ENCODE peak calls at places on chromosomes 3 and 15, in four cellular contexts. One of them, this sample, is unnamed.
A peak's percentile ranks its signal among the peaks of the same experiment; 100 is the strongest.

GRCh38 chr15:92617197-92618037 is 38.2 kb downstream of the FAM174B start:
- DNase-seq in cardiac muscle cell: peak; percentile 48
- DNase-seq in H9: no peak
- DNase-seq in OCI-LY7: no peak
- DNase-seq in this sample: no peak

GRCh38 chr3:157794771-157795170 is 291.6 kb upstream of the VEPH1 start:
- DNase-seq in H9: no peak
- DNase-seq in OCI-LY7: no peak
- DNase-seq in cardiac muscle cell: no peak
- DNase-seq in this sample: no peak

GRCh38 chr15:72380743-72381142 is 4.9 kb upstream of the HEXA start:
- DNase-seq in cardiac muscle cell: no peak
- DNase-seq in H9: no peak
- DNase-seq in OCI-LY7: no peak
- DNase-seq in this sample: no peak

GRCh38 chr15:43516185-43516584 is 1.2 kb upstream of the MAP1A start:
- DNase-seq in H9: no peak
- DNase-seq in OCI-LY7: no peak
- DNase-seq in cardiac muscle cell: no peak
- DNase-seq in this sample: no peak

GRCh38 chr15:25378501-25378901 is 60.3 kb downstream of the UBE3A start:
- DNase-seq in H9: no peak
- DNase-seq in cardiac muscle cell: no peak
- DNase-seq in OCI-LY7: no peak
- DNase-seq in this sample: no peak

GRCh38 chr15:70768247-70768883 is 5.0 kb upstream of the UACA start:
- DNase-seq in OCI-LY7: no peak
- DNase-seq in H9: no peak
- DNase-seq in cardiac muscle cell: peak; percentile 44
- DNase-seq in this sample: peak; percentile 22

GRCh38 chr15:45921376-45921775 is 286.5 kb downstream of the SQOR start:
- DNase-seq in OCI-LY7: no peak
- DNase-seq in cardiac muscle cell: no peak
- DNase-seq in H9: no peak
- DNase-seq in this sample: no peak

GRCh38 chr3:16300282-16300681 is 35.3 kb downstream of the OXNAD1 start:
- DNase-seq in H9: no peak
- DNase-seq in cardiac muscle cell: no peak
- DNase-seq in OCI-LY7: no peak
- DNase-seq in this sample: no peak

GRCh38 chr3:171838218-171838720 is 4.9 kb upstream of the TMEM212 start:
- DNase-seq in H9: no peak
- DNase-seq in OCI-LY7: no peak
- DNase-seq in cardiac muscle cell: peak; percentile 30
- DNase-seq in this sample: no peak

GRCh38 chr3:30890907-30891306 is 3.6 kb downstream of the GADL1 start:
- DNase-seq in H9: no peak
- DNase-seq in OCI-LY7: no peak
- DNase-seq in cardiac muscle cell: no peak
- DNase-seq in this sample: no peak

GRCh38 chr15:52228928-52229327 is 37.7 kb upstream of the GNB5 start:
- DNase-seq in H9: peak; percentile 81
- DNase-seq in cardiac muscle cell: no peak
- DNase-seq in OCI-LY7: peak; percentile 93
- DNase-seq in this sample: peak; percentile 52

GRCh38 chr3:8900065-8900464 is 63.2 kb downstream of the RAD18 start:
- DNase-seq in OCI-LY7: no peak
- DNase-seq in cardiac muscle cell: peak; percentile 52
- DNase-seq in H9: no peak
- DNase-seq in this sample: no peak

GRCh38 chr3:13223574-13224237 is 150.5 kb upstream of the IQSEC1 start:
- DNase-seq in cardiac muscle cell: no peak
- DNase-seq in H9: no peak
- DNase-seq in OCI-LY7: no peak
- DNase-seq in this sample: no peak

GRCh38 chr3:191399918-191400317 is 61.0 kb upstream of the PYDC2 start:
- DNase-seq in OCI-LY7: no peak
- DNase-seq in H9: no peak
- DNase-seq in cardiac muscle cell: no peak
- DNase-seq in this sample: no peak

GRCh38 chr3:15405448-15406050 is 21.8 kb downstream of the METTL6 start:
- DNase-seq in cardiac muscle cell: peak; percentile 57
- DNase-seq in H9: no peak
- DNase-seq in OCI-LY7: peak; percentile 82
- DNase-seq in this sample: peak; percentile 58

GRCh38 chr3:98670020-98670419 is 76.6 kb upstream of the CPOX start:
- DNase-seq in cardiac muscle cell: no peak
- DNase-seq in H9: no peak
- DNase-seq in OCI-LY7: no peak
- DNase-seq in this sample: no peak

GRCh38 chr3:172246107-172246870 is 202.0 kb downstream of the GHSR start:
- DNase-seq in OCI-LY7: no peak
- DNase-seq in H9: no peak
- DNase-seq in cardiac muscle cell: no peak
- DNase-seq in this sample: no peak

GRCh38 chr3:126441256-126441880 is 34.3 kb downstream of the ZXDC start:
- DNase-seq in cardiac muscle cell: no peak
- DNase-seq in H9: peak; percentile 26
- DNase-seq in OCI-LY7: no peak
- DNase-seq in this sample: no peak

GRCh38 chr3:17639257-17639656 is 103.2 kb downstream of the TBC1D5 start:
- DNase-seq in cardiac muscle cell: no peak
- DNase-seq in H9: no peak
- DNase-seq in OCI-LY7: no peak
- DNase-seq in this sample: no peak

GRCh38 chr3:157453824-157454223 is 17.2 kb downstream of the PTX3 start:
- DNase-seq in cardiac muscle cell: no peak
- DNase-seq in H9: no peak
- DNase-seq in OCI-LY7: no peak
- DNase-seq in this sample: no peak

GRCh38 chr3:193831495-193832455 is 238.8 kb downstream of the OPA1 start:
- DNase-seq in H9: no peak
- DNase-seq in OCI-LY7: peak; percentile 19
- DNase-seq in cardiac muscle cell: no peak
- DNase-seq in this sample: peak; percentile 60

GRCh38 chr3:144045766-144046165 is 74.1 kb downstream of the DIPK2A start:
- DNase-seq in OCI-LY7: no peak
- DNase-seq in H9: no peak
- DNase-seq in cardiac muscle cell: no peak
- DNase-seq in this sample: no peak

GRCh38 chr3:121957674-121958419 is 63.6 kb downstream of the SLC15A2 start:
- DNase-seq in OCI-LY7: no peak
- DNase-seq in H9: no peak
- DNase-seq in cardiac muscle cell: no peak
- DNase-seq in this sample: no peak

GRCh38 chr15:89428246-89428645 is 68.1 kb downstream of the RHCG start:
- DNase-seq in cardiac muscle cell: no peak
- DNase-seq in OCI-LY7: no peak
- DNase-seq in H9: no peak
- DNase-seq in this sample: no peak

GRCh38 chr15:89419370-89419984 is 76.9 kb downstream of the RHCG start:
- DNase-seq in H9: peak; percentile 86
- DNase-seq in OCI-LY7: peak; percentile 14
- DNase-seq in cardiac muscle cell: peak; percentile 87
- DNase-seq in this sample: no peak

GRCh38 chr15:89426500-89426899 is 69.9 kb downstream of the RHCG start:
- DNase-seq in OCI-LY7: no peak
- DNase-seq in cardiac muscle cell: no peak
- DNase-seq in H9: no peak
- DNase-seq in this sample: no peak

GRCh38 chr15:89421219-89421618 is 75.2 kb downstream of the RHCG start:
- DNase-seq in cardiac muscle cell: no peak
- DNase-seq in OCI-LY7: no peak
- DNase-seq in H9: no peak
- DNase-seq in this sample: no peak

GRCh38 chr15:89423981-89424380 is 72.4 kb downstream of the RHCG start:
- DNase-seq in OCI-LY7: no peak
- DNase-seq in H9: no peak
- DNase-seq in cardiac muscle cell: no peak
- DNase-seq in this sample: no peak
- TF ChIP-seq CTCF in OCI-LY7: peak; percentile 15
- TF ChIP-seq CTCF in H9: peak; percentile 44
- TF ChIP-seq CTCF in cardiac muscle cell: no peak
- TF ChIP-seq CTCF in this sample: no peak

GRCh38 chr3:77086408-77086807 is 46.5 kb downstream of the ROBO2 start:
- DNase-seq in OCI-LY7: no peak
- DNase-seq in H9: no peak
- DNase-seq in cardiac muscle cell: no peak
- DNase-seq in this sample: no peak
- TF ChIP-seq CTCF in OCI-LY7: no peak
- TF ChIP-seq CTCF in H9: no peak
- TF ChIP-seq CTCF in cardiac muscle cell: no peak
- TF ChIP-seq CTCF in this sample: no peak

DNA sequence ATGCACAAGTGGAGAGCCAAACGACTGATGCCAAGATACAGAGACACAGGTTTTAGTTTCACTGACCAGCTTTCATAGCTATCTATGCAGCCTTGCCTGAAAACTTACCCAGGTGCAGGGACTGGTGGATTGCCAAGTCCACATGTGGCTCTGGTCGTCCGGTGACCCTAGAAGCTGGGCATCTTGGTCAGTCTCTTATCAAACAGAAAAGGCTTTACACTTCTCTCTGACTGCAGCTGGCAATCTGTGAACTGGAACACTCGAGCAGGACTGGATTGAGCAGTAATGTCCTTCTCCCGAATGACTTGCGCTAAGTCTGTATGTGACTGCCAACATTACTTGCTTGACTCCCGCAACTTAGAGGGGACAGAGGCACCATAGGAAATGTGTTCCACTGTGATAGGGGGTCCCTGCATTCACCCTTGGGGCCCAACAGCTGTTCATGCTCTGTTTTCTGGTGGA is 63.0 kb upstream of the SIAH2 start:
- DNase-seq in H9: no peak
- DNase-seq in OCI-LY7: no peak
- DNase-seq in cardiac muscle cell: no peak
- DNase-seq in this sample: no peak
- TF ChIP-seq CTCF in H9: no peak
- TF ChIP-seq CTCF in OCI-LY7: no peak
- TF ChIP-seq CTCF in cardiac muscle cell: no peak
- TF ChIP-seq CTCF in this sample: no peak

DNA sequence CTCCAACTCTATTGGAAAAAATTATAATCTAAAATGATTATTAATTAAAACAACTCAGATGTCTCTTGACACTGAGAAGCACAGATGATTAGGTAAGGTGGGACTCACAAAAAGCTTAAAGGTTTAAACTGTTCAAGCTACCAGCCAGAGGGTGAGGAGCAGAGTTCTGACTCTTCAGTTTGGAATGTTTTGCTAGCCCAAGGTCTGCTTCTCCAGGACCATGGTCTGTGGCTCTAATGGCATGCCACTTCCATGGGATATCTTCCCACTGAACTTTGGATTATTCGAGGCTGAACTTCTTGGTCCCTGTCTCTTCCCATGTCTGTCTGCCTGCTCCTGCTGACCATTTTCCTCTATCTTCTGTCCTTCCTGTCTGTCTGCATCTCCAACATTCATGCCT is 49.2 kb downstream of the CACNA2D3 start:
- DNase-seq in cardiac muscle cell: no peak
- DNase-seq in OCI-LY7: no peak
- DNase-seq in H9: no peak
- DNase-seq in this sample: no peak
- TF ChIP-seq CTCF in cardiac muscle cell: no peak
- TF ChIP-seq CTCF in OCI-LY7: no peak
- TF ChIP-seq CTCF in H9: no peak
- TF ChIP-seq CTCF in this sample: no peak

GRCh38 chr3:128307029-128307633 is 153.8 kb downstream of the EEFSEC start:
- DNase-seq in H9: peak; percentile 27
- DNase-seq in OCI-LY7: no peak
- DNase-seq in cardiac muscle cell: peak; percentile 15
- DNase-seq in this sample: no peak
- TF ChIP-seq CTCF in H9: peak; percentile 33
- TF ChIP-seq CTCF in OCI-LY7: no peak
- TF ChIP-seq CTCF in cardiac muscle cell: no peak
- TF ChIP-seq CTCF in this sample: peak; percentile 5

GRCh38 chr15:100129677-100130076 is 212.1 kb downstream of the ADAMTS17 start:
- DNase-seq in OCI-LY7: no peak
- DNase-seq in H9: no peak
- DNase-seq in cardiac muscle cell: no peak
- DNase-seq in this sample: no peak
- TF ChIP-seq CTCF in OCI-LY7: no peak
- TF ChIP-seq CTCF in H9: no peak
- TF ChIP-seq CTCF in cardiac muscle cell: no peak
- TF ChIP-seq CTCF in this sample: no peak

DNA sequence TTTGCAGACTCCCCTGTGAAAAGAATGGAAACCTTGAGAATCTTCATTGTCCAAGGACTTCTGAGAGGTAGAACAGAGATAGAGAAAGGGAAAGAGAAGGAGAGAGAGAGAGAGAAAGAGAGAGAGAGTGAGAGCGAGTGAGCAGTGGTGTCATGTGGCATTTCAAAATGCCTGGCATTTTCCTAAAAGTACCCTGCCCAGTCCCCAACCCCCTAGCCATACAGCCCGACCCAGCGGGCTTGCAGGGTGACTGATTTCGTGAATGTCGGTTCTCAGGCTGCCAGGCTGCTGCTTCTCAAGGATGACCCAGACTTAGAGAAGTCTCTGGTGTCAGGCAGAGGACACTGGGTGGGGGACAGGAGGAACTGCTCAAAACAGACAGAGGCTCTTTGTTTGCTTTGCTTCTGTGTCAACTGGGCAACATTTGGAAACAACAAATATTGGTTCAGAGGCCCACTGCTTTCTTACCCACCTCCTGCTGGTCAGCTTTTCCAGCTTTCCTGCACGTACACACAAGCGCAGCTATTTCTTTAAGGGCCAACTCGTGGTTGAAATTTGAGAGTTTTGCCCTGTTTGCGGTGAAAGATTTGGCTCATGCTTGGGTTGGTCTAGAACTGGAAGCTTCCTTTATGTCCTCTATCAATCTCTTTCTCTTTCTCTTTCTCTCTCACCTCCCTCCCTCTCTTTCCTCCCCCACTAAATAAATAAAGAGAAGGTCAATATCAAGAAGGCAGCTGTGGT is 3.7 kb upstream of the TF start:
- DNase-seq in OCI-LY7: no peak
- DNase-seq in cardiac muscle cell: no peak
- DNase-seq in H9: no peak
- DNase-seq in this sample: no peak
- TF ChIP-seq CTCF in OCI-LY7: no peak
- TF ChIP-seq CTCF in cardiac muscle cell: no peak
- TF ChIP-seq CTCF in H9: no peak
- TF ChIP-seq CTCF in this sample: no peak

GRCh38 chr3:37556789-37557301 is 304.8 kb upstream of the CTDSPL start:
- DNase-seq in cardiac muscle cell: no peak
- DNase-seq in OCI-LY7: no peak
- DNase-seq in H9: no peak
- DNase-seq in this sample: no peak

GRCh38 chr3:37558580-37558979 is 303.1 kb upstream of the CTDSPL start:
- DNase-seq in H9: no peak
- DNase-seq in OCI-LY7: no peak
- DNase-seq in cardiac muscle cell: no peak
- DNase-seq in this sample: no peak

GRCh38 chr3:37559461-37559860 is 302.2 kb upstream of the CTDSPL start:
- DNase-seq in cardiac muscle cell: no peak
- DNase-seq in H9: no peak
- DNase-seq in OCI-LY7: no peak
- DNase-seq in this sample: no peak

GRCh38 chr3:37554364-37554763 is 307.3 kb upstream of the CTDSPL start:
- DNase-seq in OCI-LY7: no peak
- DNase-seq in H9: peak; percentile 67
- DNase-seq in cardiac muscle cell: no peak
- DNase-seq in this sample: no peak
- TF ChIP-seq CTCF in OCI-LY7: peak; percentile 60
- TF ChIP-seq CTCF in H9: peak; percentile 79
- TF ChIP-seq CTCF in cardiac muscle cell: no peak
- TF ChIP-seq CTCF in this sample: no peak

GRCh38 chr15:57306305-57306943 is 69.9 kb upstream of the CGNL1 start:
- DNase-seq in cardiac muscle cell: peak; percentile 85
- DNase-seq in H9: peak; percentile 93
- DNase-seq in OCI-LY7: peak; percentile 81
- DNase-seq in this sample: peak; percentile 90
- TF ChIP-seq CTCF in cardiac muscle cell: peak; percentile 90
- TF ChIP-seq CTCF in H9: peak; percentile 96
- TF ChIP-seq CTCF in OCI-LY7: peak; percentile 94
- TF ChIP-seq CTCF in this sample: peak; percentile 95